ENCODE peak calls at places on chromosomes 3 and 15, in six cellular contexts. C, D, K, S, Y and B are unnamed samples.

GRCh38 chr15:31237042-31237324 is 89.7 kb upstream of the KLF13 start:
- DNase-seq in Y (no peak), S (no peak), C (no peak), D (no peak), K (no peak), B (no peak)

GRCh38 chr3:156643729-156644389 is 30.5 kb upstream of the TIPARP start:
- DNase-seq in D (no peak), K (no peak), S (peak), C (peak), Y (peak), B (no peak)

GRCh38 chr3:115581347-115582135 is 41.8 kb upstream of the GAP43 start:
- DNase-seq in C (peak), Y (no peak), K (no peak), D (no peak), S (peak), B (peak)

GRCh38 chr3:170470063-170471006 is 51.7 kb downstream of the CLDN11 start:
- DNase-seq in K (peak), Y (no peak), C (peak), S (peak), D (no peak), B (no peak)

GRCh38 chr3:193194417-193194816 is 46.6 kb upstream of the PLAAT1 start:
- DNase-seq in S (no peak), D (no peak), K (no peak), C (no peak), Y (no peak), B (no peak)

GRCh38 chr3:112651076-112651475 is 10.1 kb upstream of the CCDC80 start:
- DNase-seq in Y (no peak), D (no peak), C (no peak), K (no peak), S (no peak), B (no peak)

GRCh38 chr3:52520141-52520667 is 13.5 kb downstream of the NT5DC2 start:
- DNase-seq in S (no peak), K (no peak), C (no peak), D (no peak), Y (no peak), B (no peak)

GRCh38 chr3:149316427-149316826 is 17.0 kb downstream of the TM4SF18 start:
- DNase-seq in Y (no peak), K (no peak), S (no peak), D (no peak), C (peak), B (no peak)

GRCh38 chr15:100265641-100266035 is 76.1 kb downstream of the ADAMTS17 start:
- DNase-seq in S (no peak), C (no peak), K (no peak), Y (no peak), D (no peak), B (no peak)

GRCh38 chr3:29940759-29941319 is 660.0 kb downstream of the RBMS3 start:
- DNase-seq in D (no peak), S (peak), Y (peak), K (no peak), C (no peak), B (no peak)

GRCh38 chr3:194189243-194189791 is 53.4 kb downstream of the HES1 start:
- DNase-seq in S (peak), Y (no peak), D (no peak), K (no peak), C (no peak), B (no peak)

GRCh38 chr15:100902436-100903190 is 16.5 kb upstream of the LRRK1 start:
- DNase-seq in D (no peak), K (no peak), S (no peak), Y (peak), C (peak), B (no peak)

GRCh38 chr3:24196526-24196925 is 251.4 kb downstream of the NR1D2 start:
- DNase-seq in D (no peak), K (no peak), S (no peak), Y (no peak), C (no peak), B (no peak)

GRCh38 chr3:25033407-25034029 is 394.5 kb upstream of the RARB start:
- DNase-seq in D (peak), C (peak), S (peak), Y (peak), K (peak), B (peak)

GRCh38 chr3:44077267-44077666 is 164.4 kb upstream of the TOPAZ1 start:
- DNase-seq in K (no peak), Y (peak), D (no peak), S (peak), C (no peak), B (peak)

GRCh38 chr3:63343674-63344073 is 65.6 kb downstream of the SYNPR start:
- DNase-seq in C (peak), Y (peak), S (peak), K (no peak), D (no peak), B (peak)

GRCh38 chr3:180590396-180590795 is 11.6 kb upstream of the TTC14 start:
- DNase-seq in Y (no peak), K (no peak), S (no peak), C (no peak), D (no peak), B (no peak)

GRCh38 chr3:143775401-143775970 is 72.8 kb downstream of the SLC9A9 start:
- DNase-seq in S (peak), D (no peak), K (no peak), Y (peak), C (peak), B (peak)

GRCh38 chr3:76198086-76198485 is 412.7 kb upstream of the ZNF717 start:
- DNase-seq in D (no peak), Y (no peak), K (no peak), S (no peak), C (no peak), B (peak)

GRCh38 chr3:139530717-139531116 is 8.8 kb downstream of the RBP1 start:
- DNase-seq in C (no peak), D (no peak), Y (no peak), S (no peak), K (no peak), B (no peak)

GRCh38 chr3:170204509-170204908 is 17.7 kb upstream of the PRKCI start:
- DNase-seq in D (no peak), C (no peak), K (no peak), S (no peak), Y (no peak), B (no peak)

GRCh38 chr15:63040509-63040908 is 2.0 kb upstream of the TPM1 start:
- DNase-seq in D (no peak), S (no peak), K (no peak), C (no peak), Y (peak), B (peak)
- H3K27ac ChIP-seq in D (no peak), S (peak), K (no peak), C (no peak), Y (peak), B (no peak)

GRCh38 chr3:14144423-14145075 is 19.7 kb downstream of the TMEM43 start:
- DNase-seq in Y (peak), D (peak), K (no peak), S (peak), C (peak), B (peak)
- H2AK5ac ChIP-seq in Y (no peak), D (no peak), K (peak), S (peak), C (peak), B (no peak)

DNA sequence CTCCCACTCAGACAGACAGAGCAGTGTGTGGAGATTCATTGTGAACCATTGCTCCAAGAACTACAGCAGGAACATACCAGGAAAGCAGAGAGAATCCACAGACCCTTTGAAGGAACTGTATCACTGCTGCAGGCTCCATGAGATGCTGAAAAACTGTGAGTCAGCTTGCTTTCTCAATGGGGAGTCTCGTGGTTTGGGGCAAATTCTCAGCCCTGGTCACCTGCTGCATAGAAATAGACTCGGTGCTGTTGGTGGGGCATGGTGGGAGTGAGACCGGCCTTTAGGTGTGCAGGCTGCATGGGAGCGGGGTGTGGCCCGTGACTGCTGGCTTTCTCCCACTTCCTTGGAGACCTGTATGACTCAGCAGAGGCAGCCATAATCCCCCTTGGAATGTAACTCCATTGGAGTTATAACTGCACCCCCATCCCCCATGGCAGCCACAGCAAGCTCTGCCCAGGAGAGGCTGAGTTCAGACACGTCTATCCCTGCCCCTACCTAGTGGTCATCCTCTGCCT is 35.6 kb downstream of the ALCAM start:
- DNase-seq in C (peak), D (no peak), S (peak), K (no peak), Y (no peak), B (peak)
- H3K4me3 ChIP-seq in C (no peak), D (peak), S (no peak), K (no peak), Y (no peak), B (no peak)

DNA sequence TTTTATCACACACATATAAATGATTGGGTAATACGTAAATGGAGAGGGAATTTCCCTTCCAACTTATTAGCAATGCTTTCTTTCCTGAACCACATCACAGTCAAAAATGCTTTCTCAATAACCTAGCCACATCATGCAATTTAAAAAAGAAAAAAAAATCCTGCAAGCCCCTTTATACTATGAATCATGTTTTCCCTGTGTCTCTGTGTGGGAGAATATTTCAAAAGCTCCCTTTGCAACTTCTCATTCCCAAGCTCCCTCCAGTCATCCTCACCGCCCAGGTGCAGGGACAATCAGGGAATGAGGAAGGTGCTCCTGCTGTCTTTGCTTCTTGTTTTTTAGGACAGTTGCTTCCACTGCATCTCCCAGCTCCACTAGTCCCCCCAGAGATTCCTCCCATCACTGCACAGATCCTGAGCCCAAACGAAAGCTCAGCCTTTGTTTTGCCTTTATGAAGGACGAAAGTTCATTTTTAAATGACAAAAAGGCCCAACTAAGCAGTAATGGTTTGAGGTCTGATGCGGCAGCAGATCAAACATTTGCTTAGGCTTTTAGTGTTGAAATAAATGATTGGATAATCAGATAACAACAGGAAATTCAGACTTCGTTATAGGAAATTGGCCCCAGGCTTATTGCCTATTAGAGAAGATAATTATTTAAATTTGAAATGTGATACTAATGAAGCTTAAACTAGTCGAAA is 47.8 kb upstream of the ADGRG7 start:
- DNase-seq in Y (peak), C (peak), D (no peak), S (peak), K (no peak), B (peak)
- H3K27ac ChIP-seq in Y (no peak), C (no peak), D (no peak), S (no peak), K (no peak), B (no peak)